ENCODE peak calls at places on chromosomes 12 and 14, in ten cellular contexts. T is stomach, I is suprapubic skin, D is tibial artery, W is cardiac muscle cell, Z is heart left ventricle, G is prostate gland, K is A549, P is sigmoid colon, N is tibial nerve. Y is an unnamed sample. For H3K4me1, the result is how much of the 10 kb centered on the place peaks cover.

GRCh38 chr12:31232361-31232965 is 93.5 kb downstream of the SINHCAF start:
- DNase-seq in T (no peak), I (no peak), D (no peak), W (no peak), Z (no peak), G (no peak), K (no peak), P (no peak), N (no peak), Y (no peak)

GRCh38 chr12:263574-263973 is 938 bp upstream of the SLC6A13 start:
- DNase-seq in T (no peak), I (no peak), D (no peak), W (no peak), Z (no peak), G (no peak), K (no peak), P (no peak), N (no peak), Y (peak)

GRCh38 chr14:102828201-102828600 is 51.0 kb downstream of the TRAF3 start:
- DNase-seq in T (no peak), I (no peak), D (no peak), W (no peak), Z (no peak), G (no peak), K (no peak), P (no peak), N (no peak), Y (no peak)

GRCh38 chr12:130707571-130707891 is 8.6 kb downstream of the RIMBP2 start:
- DNase-seq in T (peak), I (peak), D (no peak), W (no peak), Z (no peak), G (no peak), K (no peak), P (no peak), N (no peak), Y (no peak)

GRCh38 chr12:810635-811415 is 58.4 kb downstream of the WNK1 start:
- DNase-seq in T (no peak), I (no peak), D (no peak), W (no peak), Z (no peak), G (no peak), K (no peak), P (no peak), N (no peak), Y (no peak)

GRCh38 chr14:99055019-99055418 is 217.0 kb downstream of the BCL11B start:
- DNase-seq in T (no peak), I (peak), D (no peak), W (no peak), Z (no peak), G (no peak), K (no peak), P (no peak), N (no peak), Y (peak)

GRCh38 chr12:78204926-78205325 is 374.2 kb downstream of the NAV3 start:
- DNase-seq in T (no peak), I (no peak), D (no peak), W (no peak), Z (no peak), G (no peak), K (no peak), P (no peak), N (no peak), Y (no peak)

GRCh38 chr12:57842342-57843294 is 3.9 kb downstream of the CTDSP2 start:
- DNase-seq in T (no peak), I (no peak), D (no peak), W (peak), Z (no peak), G (no peak), K (no peak), P (no peak), N (no peak), Y (no peak)

GRCh38 chr14:50260511-50260910 is 29.1 kb upstream of the SOS2 start:
- DNase-seq in T (no peak), I (no peak), D (no peak), W (peak), Z (no peak), G (no peak), K (no peak), P (no peak), N (no peak), Y (no peak)

GRCh38 chr12:57575771-57576612 is 15.0 kb upstream of the PIP4K2C start:
- DNase-seq in T (no peak), I (no peak), D (no peak), W (no peak), Z (no peak), G (no peak), K (no peak), P (no peak), N (no peak), Y (no peak)

GRCh38 chr14:26281280-26281998 is 316.4 kb downstream of the NOVA1 start:
- DNase-seq in T (no peak), I (no peak), D (no peak), W (peak), Z (no peak), G (no peak), K (peak), P (no peak), N (no peak), Y (peak)

GRCh38 chr14:66509874-66510273 is 1.9 kb downstream of the GPHN start:
- DNase-seq in T (no peak), I (no peak), D (no peak), W (peak), Z (no peak), G (no peak), K (no peak), P (no peak), N (no peak), Y (no peak)

GRCh38 chr14:105437723-105438500 is 18.3 kb downstream of the MTA1 start:
- DNase-seq in T (no peak), I (no peak), D (no peak), W (no peak), Z (no peak), G (no peak), K (no peak), P (no peak), N (no peak), Y (no peak)

GRCh38 chr14:47284283-47284682 is 391.1 kb downstream of the MDGA2 start:
- DNase-seq in T (no peak), I (no peak), D (no peak), W (no peak), Z (no peak), G (no peak), K (no peak), P (no peak), N (no peak), Y (no peak)

GRCh38 chr12:101172316-101172715 is 37.7 kb downstream of the SLC5A8 start:
- DNase-seq in T (no peak), I (no peak), D (no peak), W (peak), Z (no peak), G (no peak), K (no peak), P (no peak), N (no peak), Y (no peak)

GRCh38 chr14:88476825-88477224 is 78.0 kb downstream of the PTPN21 start:
- DNase-seq in T (no peak), I (no peak), D (no peak), W (no peak), Z (no peak), G (no peak), K (no peak), P (no peak), N (no peak), Y (no peak)

GRCh38 chr12:123705935-123706334 is 6.2 kb upstream of the ATP6V0A2 start:
- DNase-seq in T (no peak), I (no peak), D (no peak), W (no peak), Z (no peak), G (no peak), K (peak), P (no peak), N (no peak), Y (no peak)

GRCh38 chr12:38291160-38291559 is 25.4 kb upstream of the ALG10B start:
- DNase-seq in T (no peak), I (no peak), D (no peak), W (no peak), Z (no peak), G (no peak), K (no peak), P (no peak), N (no peak), Y (no peak)

GRCh38 chr14:30214456-30215090 is 286.9 kb upstream of the PRKD1 start:
- DNase-seq in T (no peak), I (no peak), D (no peak), W (peak), Z (no peak), G (peak), K (peak), P (no peak), N (no peak), Y (peak)

GRCh38 chr12:67637718-67638117 is 10.8 kb upstream of the DYRK2 start:
- DNase-seq in T (no peak), I (no peak), D (no peak), W (no peak), Z (no peak), G (no peak), K (no peak), P (no peak), N (no peak), Y (no peak)

GRCh38 chr12:118337194-118337838 is 35.4 kb downstream of the TAOK3 start:
- DNase-seq in T (no peak), I (no peak), D (no peak), W (no peak), Z (no peak), G (peak), K (no peak), P (no peak), N (no peak), Y (no peak)

GRCh38 chr12:92122941-92123779 is 22.5 kb downstream of the BTG1 start:
- DNase-seq in T (no peak), I (no peak), D (no peak), W (no peak), Z (no peak), G (no peak), K (no peak), P (no peak), N (no peak), Y (no peak)

GRCh38 chr12:116880817-116881324 is 370 bp downstream of the HRK start:
- DNase-seq in T (peak), I (no peak), D (no peak), W (peak), Z (peak), G (no peak), K (peak), P (no peak), N (no peak), Y (no peak)

GRCh38 chr14:99321955-99322730 is 50.1 kb upstream of the BCL11B start:
- DNase-seq in T (no peak), I (no peak), D (no peak), W (no peak), Z (no peak), G (no peak), K (no peak), P (no peak), N (no peak), Y (no peak)

GRCh38 chr12:83666690-83667089 is 980.0 kb downstream of the TMTC2 start:
- DNase-seq in T (no peak), I (no peak), D (no peak), W (no peak), Z (no peak), G (no peak), K (no peak), P (no peak), N (no peak), Y (no peak)

GRCh38 chr12:8817856-8818255 is 4.6 kb upstream of the A2ML1 start:
- DNase-seq in T (no peak), I (no peak), D (no peak), W (no peak), Z (no peak), G (no peak), K (no peak), P (no peak), N (no peak), Y (no peak)

GRCh38 chr14:90161129-90161528 is 95.2 kb upstream of the PSMC1 start:
- DNase-seq in T (no peak), I (no peak), D (no peak), W (no peak), Z (no peak), G (no peak), K (no peak), P (no peak), N (no peak), Y (no peak)

GRCh38 chr12:21129906-21130305 is 1.1 kb upstream of the SLCO1B1 start:
- DNase-seq in T (no peak), I (no peak), D (no peak), W (no peak), Z (no peak), G (no peak), K (no peak), P (no peak), N (no peak), Y (no peak)

GRCh38 chr12:21129352-21129751 is 1.6 kb upstream of the SLCO1B1 start:
- DNase-seq in T (no peak), I (no peak), D (no peak), W (no peak), Z (no peak), G (no peak), K (no peak), P (no peak), N (no peak), Y (no peak)

DNA sequence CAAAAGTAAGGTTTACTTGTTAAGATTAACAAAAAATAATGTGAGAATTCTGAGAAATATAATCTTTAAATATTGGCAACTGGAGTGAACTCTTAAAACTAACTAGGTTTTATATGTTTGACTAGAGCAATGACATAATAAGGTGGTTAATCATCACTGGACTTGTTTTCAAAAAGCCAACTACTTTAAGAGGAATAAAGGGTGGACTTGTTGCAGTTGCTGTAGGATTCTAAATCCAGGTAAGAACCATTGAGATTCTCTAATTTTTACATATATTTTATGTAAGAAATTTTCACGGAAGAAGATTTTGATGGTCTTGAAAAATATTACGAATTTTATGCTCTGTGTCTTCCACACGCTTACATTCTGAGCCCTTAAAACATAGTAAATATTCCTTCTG is at the start of gene SLCO1B1:
- DNase-seq in T (no peak), I (no peak), D (no peak), W (no peak), Z (no peak), G (no peak), K (no peak), P (no peak), N (no peak), Y (no peak)
- H3K4me1 ChIP-seq in T (under half), I (under half), D (under half), W (under half), Z (under half), G (under half), K (under half), P (under half), N (under half), Y (under half)

DNA sequence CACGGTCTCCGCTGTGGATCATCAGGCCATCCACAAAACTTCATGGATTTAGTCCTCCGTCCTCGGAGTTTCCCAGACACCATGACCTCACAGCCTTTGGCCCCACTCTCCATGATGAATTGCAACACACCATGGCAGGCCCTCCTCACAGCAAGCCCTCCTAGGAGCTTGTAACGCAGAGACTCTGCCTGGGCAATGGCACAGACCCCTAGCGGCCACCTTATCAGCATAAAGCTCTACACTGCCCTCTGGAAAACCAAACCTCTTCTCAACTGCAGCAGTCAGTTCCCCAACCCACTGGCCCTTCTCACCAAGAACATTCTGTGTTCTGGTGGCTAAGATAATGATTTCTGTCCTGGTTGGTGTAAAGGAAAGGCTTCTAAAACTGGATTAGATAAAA is 238.4 kb upstream of the USP15 start:
- DNase-seq in T (no peak), I (no peak), D (no peak), W (no peak), Z (no peak), G (no peak), K (no peak), P (no peak), N (no peak), Y (no peak)
- TF ChIP-seq CTCF in T (no peak), I (no peak), D (no peak), W (no peak), Z (no peak), G (no peak), K (peak), P (no peak), N (no peak), Y (no peak)

DNA sequence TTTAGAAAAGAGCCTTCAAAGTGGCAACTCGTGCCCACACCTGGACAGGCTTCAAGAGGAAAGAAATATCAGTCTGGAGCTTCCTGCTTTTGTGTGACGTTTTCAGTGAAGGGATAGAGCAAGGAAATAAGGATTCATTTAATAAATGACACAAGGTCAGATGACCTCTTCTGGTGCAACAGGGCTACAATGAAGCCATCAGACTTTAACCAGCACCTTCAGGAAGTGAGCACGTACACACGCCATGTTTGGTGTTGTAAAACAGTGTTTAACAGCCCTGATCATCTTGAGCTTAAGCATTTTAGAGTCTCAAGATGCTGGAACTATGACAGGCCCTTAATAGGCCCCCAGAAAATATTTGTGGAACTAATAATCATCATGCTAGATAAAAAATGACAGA is 59.2 kb downstream of the CCDC60 start:
- DNase-seq in T (no peak), I (no peak), D (no peak), W (no peak), Z (no peak), G (no peak), K (no peak), P (no peak), N (no peak), Y (no peak)
- H3K27ac ChIP-seq in T (no peak), I (peak), D (no peak), W (no peak), Z (no peak), G (no peak), K (no peak), P (no peak), N (no peak), Y (no peak)

GRCh38 chr12:121810833-121811433 is 7.1 kb downstream of the SETD1B start:
- DNase-seq in T (no peak), I (no peak), D (no peak), W (no peak), Z (no peak), G (no peak), K (no peak), P (no peak), N (no peak), Y (no peak)
- H3K4me1 ChIP-seq in T (half or more), I (half or more), D (half or more), W (under half), Z (half or more), G (under half), K (under half), P (half or more), N (under half), Y (under half)

DNA sequence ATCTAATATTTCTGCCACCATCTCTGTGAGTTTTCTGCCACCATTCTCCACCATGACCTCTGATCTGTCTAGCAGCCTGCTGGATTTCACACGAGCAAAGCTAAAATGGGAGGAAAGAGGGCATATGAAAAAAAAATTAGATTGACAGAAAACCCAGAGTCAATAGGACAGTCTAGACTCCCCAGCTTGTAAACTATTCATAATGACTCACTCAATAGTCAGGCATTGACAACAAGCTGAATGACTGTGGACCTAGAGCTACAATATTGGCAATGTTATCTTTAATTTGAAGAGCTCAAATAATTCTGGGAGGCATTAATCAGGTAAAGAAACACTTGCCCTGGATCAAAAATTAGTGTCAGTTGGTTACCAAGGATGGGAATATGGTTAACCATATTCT is 91.8 kb upstream of the BCL2L14 start:
- DNase-seq in T (no peak), I (no peak), D (no peak), W (no peak), Z (no peak), G (no peak), K (no peak), P (no peak), N (no peak), Y (peak)
- TF ChIP-seq CTCF in T (no peak), I (no peak), D (no peak), W (no peak), Z (no peak), G (no peak), K (no peak), P (no peak), N (no peak), Y (no peak)

GRCh38 chr12:6967548-6968100 is 2.8 kb downstream of the PHB2 start:
- DNase-seq in T (no peak), I (no peak), D (no peak), W (no peak), Z (no peak), G (no peak), K (no peak), P (no peak), N (no peak), Y (no peak)
- H3K27ac ChIP-seq in T (peak), I (peak), D (no peak), W (no peak), Z (no peak), G (peak), K (no peak), P (no peak), N (no peak), Y (no peak)